ENCODE peak calls at places on chromosomes 13 and 19, in nine cellular contexts. N is cardiac muscle cell; K is MM.1S; B is dorsolateral prefrontal cortex; S is body of pancreas; T is endothelial cell of umbilical vein; E is uterus; P is naive thymus-derived CD4-positive, alpha-beta T cell; R is heart right ventricle. I is an unnamed sample.

GRCh38 chr19:41934849-41935374 is 6.7 kb upstream of the ERFL start:
- DNase-seq in E (peak; percentile 53), P (peak; percentile 67), R (peak; percentile 76), B (peak; percentile 60), S (peak; percentile 71), N (peak; percentile 69), T (peak; percentile 45), K (peak; percentile 55), I (peak; percentile 90)

GRCh38 chr19:8897106-8897505 is 64.9 kb downstream of the MBD3L1 start:
- DNase-seq in B (no peak), R (no peak), T (no peak), N (no peak), S (no peak), E (no peak), P (no peak), K (no peak), I (no peak)

GRCh38 chr13:111852701-111853100 is 214.2 kb upstream of the SOX1 start:
- DNase-seq in T (no peak), E (no peak), N (no peak), K (no peak), S (no peak), B (no peak), P (no peak), R (no peak), I (no peak)

GRCh38 chr19:54473071-54473941 is at the start of gene CDC42EP5:
- DNase-seq in P (no peak), R (peak; percentile 87), T (peak; percentile 90), K (no peak), S (peak; percentile 60), E (peak; percentile 84), B (no peak), N (peak; percentile 95), I (peak; percentile 62)

GRCh38 chr13:48443442-48444208 is 30.7 kb upstream of the LPAR6 start:
- DNase-seq in R (no peak), P (peak; percentile 9), T (no peak), N (peak; percentile 7), E (no peak), K (no peak), S (no peak), B (no peak), I (no peak)

GRCh38 chr19:53196777-53197396 is 3.7 kb upstream of the ZNF665 start:
- DNase-seq in R (peak; percentile 98), N (peak; percentile 96), T (peak; percentile 90), K (no peak), P (peak; percentile 88), S (peak; percentile 99), B (peak; percentile 93), E (peak; percentile 99), I (peak; percentile 100)

GRCh38 chr13:61777902-61778301 is 362.3 kb upstream of the PCDH20 start:
- DNase-seq in T (no peak), K (no peak), R (no peak), E (no peak), S (no peak), B (no peak), P (no peak), N (peak; percentile 48), I (no peak)

GRCh38 chr13:34103854-34104253 is 285.9 kb downstream of the RFC3 start:
- DNase-seq in N (no peak), E (no peak), R (no peak), S (no peak), T (no peak), P (no peak), K (no peak), B (no peak), I (no peak)

GRCh38 chr19:33618884-33619283 is 2.9 kb upstream of the CHST8 start:
- DNase-seq in K (no peak), N (no peak), P (no peak), R (no peak), E (no peak), S (no peak), B (no peak), T (no peak), I (no peak)

GRCh38 chr19:42540071-42540553 is 11.8 kb upstream of the CEACAM1 start:
- DNase-seq in E (no peak), R (no peak), P (no peak), N (peak; percentile 50), B (peak; percentile 19), T (no peak), K (no peak), S (no peak), I (peak; percentile 71)

GRCh38 chr13:42355118-42355840 is 83.3 kb downstream of the AKAP11 start:
- DNase-seq in P (peak; percentile 85), E (no peak), N (no peak), R (no peak), T (no peak), B (no peak), S (no peak), K (no peak), I (no peak)

GRCh38 chr19:55694241-55694655 is 19.2 kb downstream of the EPN1 start:
- DNase-seq in E (no peak), N (no peak), B (no peak), S (no peak), P (no peak), K (no peak), R (no peak), T (no peak), I (no peak)

GRCh38 chr13:96090240-96091101 is 564 bp downstream of the HS6ST3 start:
- DNase-seq in B (no peak), K (peak; percentile 23), N (peak; percentile 11), S (peak; percentile 44), P (no peak), T (peak; percentile 6), E (no peak), R (no peak), I (no peak)

GRCh38 chr19:5839312-5840017 is at the start of gene FUT6:
- DNase-seq in P (no peak), B (no peak), N (no peak), S (no peak), K (no peak), R (no peak), E (no peak), T (no peak), I (no peak)

GRCh38 chr19:12664406-12665280 is 1.9 kb downstream of the MAN2B1 start:
- DNase-seq in T (no peak), E (no peak), K (no peak), S (no peak), P (no peak), R (no peak), N (no peak), B (no peak), I (no peak)

GRCh38 chr13:60869941-60870613 is 473.1 kb downstream of the TDRD3 start:
- DNase-seq in S (no peak), K (no peak), B (no peak), N (no peak), E (no peak), P (no peak), R (no peak), T (no peak), I (no peak)

GRCh38 chr13:110713981-110714797 is 689 bp downstream of the ING1 start:
- DNase-seq in N (peak; percentile 58), P (peak; percentile 78), K (peak; percentile 55), T (peak; percentile 47), S (peak; percentile 65), E (peak; percentile 59), R (peak; percentile 61), B (peak; percentile 42), I (peak; percentile 89)

GRCh38 chr19:56105090-56105701 is 15.9 kb downstream of the ZNF787 start:
- DNase-seq in S (peak; percentile 88), P (peak; percentile 56), R (peak; percentile 51), E (peak; percentile 69), B (peak; percentile 51), N (peak; percentile 61), T (peak; percentile 54), K (no peak), I (peak; percentile 52)

GRCh38 chr13:51246411-51247298 is 24.5 kb downstream of the FAM124A start:
- DNase-seq in P (no peak), S (peak; percentile 23), T (no peak), B (peak; percentile 91), E (no peak), N (no peak), R (peak; percentile 65), K (no peak), I (no peak)

GRCh38 chr13:73702419-73703071 is 431.7 kb downstream of the KLF12 start:
- DNase-seq in N (no peak), K (peak; percentile 92), B (no peak), P (peak; percentile 82), S (no peak), R (no peak), T (no peak), E (no peak), I (no peak)

GRCh38 chr19:1068111-1069001 is 1.4 kb downstream of the ARHGAP45 start:
- DNase-seq in P (peak; percentile 84), R (peak; percentile 45), N (no peak), B (no peak), K (peak; percentile 64), E (no peak), S (no peak), T (no peak), I (no peak)
- H3K4me3 ChIP-seq in P (peak overlapping the region; percentile 98), R (no peak overlapping the region), N (no peak overlapping the region), B (peak overlapping the region; percentile 41), K (peak overlapping the region; percentile 98), E (no peak overlapping the region), S (peak overlapping the region; percentile 27), T (no peak overlapping the region), I (no peak overlapping the region)

GRCh38 chr19:48415869-48416268 is 22.4 kb downstream of the GRIN2D start:
- DNase-seq in S (no peak), T (no peak), E (no peak), R (no peak), B (no peak), K (no peak), P (no peak), N (no peak), I (no peak)
- H3K4me3 ChIP-seq in S (no peak overlapping the region), T (peak overlapping the region; percentile 37), E (no peak overlapping the region), R (no peak overlapping the region), B (no peak overlapping the region), K (no peak overlapping the region), P (peak overlapping the region; percentile 16), N (no peak overlapping the region), I (no peak overlapping the region)

DNA sequence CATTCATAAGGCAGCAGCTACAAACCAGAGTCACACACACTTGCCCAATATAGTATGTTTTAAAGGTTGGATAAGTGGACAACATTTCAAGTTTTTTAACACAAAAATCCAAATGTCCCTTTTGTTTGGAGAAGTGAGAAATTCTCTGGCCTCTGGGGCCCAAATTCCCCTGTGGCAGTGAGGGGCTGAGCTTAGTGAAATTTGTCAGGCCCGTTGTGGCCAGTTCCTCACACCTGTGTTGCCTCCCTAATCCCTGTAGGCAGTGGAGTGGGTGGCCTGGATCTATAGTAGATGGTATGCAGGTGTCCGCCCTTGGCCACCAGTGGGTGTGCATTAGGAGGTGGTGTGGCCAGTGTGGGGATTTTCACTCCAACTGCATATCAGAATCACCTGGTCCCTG is 6.7 kb downstream of the WDR62 start:
- DNase-seq in R (no peak), K (no peak), T (no peak), P (no peak), S (no peak), E (no peak), B (no peak), N (no peak), I (no peak)
- H3K4me3 ChIP-seq in R (no peak overlapping the region), K (no peak overlapping the region), T (no peak overlapping the region), P (no peak overlapping the region), S (no peak overlapping the region), E (no peak overlapping the region), B (no peak overlapping the region), N (no peak overlapping the region), I (no peak overlapping the region)

DNA sequence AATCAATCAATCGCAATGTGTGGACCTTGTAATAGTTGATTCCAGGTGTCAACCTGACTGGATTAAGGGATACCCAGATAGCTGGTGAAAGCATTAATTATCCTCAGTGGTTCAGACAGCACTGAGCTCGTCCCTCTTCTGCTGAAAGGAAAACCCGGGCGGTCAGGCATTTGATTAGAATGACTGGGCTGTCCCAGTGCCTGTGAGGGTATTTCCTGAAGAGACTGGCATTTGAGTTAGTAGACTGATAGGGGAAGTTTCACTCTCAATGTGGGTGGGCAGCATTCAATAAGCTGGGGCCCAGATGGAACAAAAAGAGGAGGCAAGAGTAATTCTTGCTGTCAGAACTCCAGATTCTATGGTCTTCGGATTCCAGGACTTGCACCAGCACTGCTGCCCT is 31.9 kb downstream of the KPNA3 start:
- DNase-seq in R (no peak), P (no peak), T (no peak), K (no peak), E (no peak), N (no peak), B (no peak), S (no peak), I (no peak)
- H3K4me3 ChIP-seq in R (no peak overlapping the region), P (no peak overlapping the region), T (no peak overlapping the region), K (no peak overlapping the region), E (no peak overlapping the region), N (no peak overlapping the region), B (no peak overlapping the region), S (no peak overlapping the region), I (no peak overlapping the region)

I was measured in lower leg skin.